ENCODE peak calls at places on chromosomes 13 and 19, in seven cellular contexts. Z is GM10248; L is transverse colon; Y is posterior cingulate gyrus; V is stimulated activated CD8-positive, alpha-beta memory T cell treated with anti-CD3 and anti-CD28 coated beads, Interleukin-7, amount 100 ng/mL, for 48 hours; X is psoas muscle; B is aorta. M is an unnamed sample.

GRCh38 chr13:98410591-98410990 is 166.3 kb downstream of the STK24 start:
- DNase-seq in Z (no peak), L (no peak), Y (no peak), V (no peak), X (no peak), B (no peak), M (no peak)

GRCh38 chr13:114259374-114259773 is 22.0 kb upstream of the UPF3A start:
- DNase-seq in Z (no peak), L (no peak), Y (no peak), V (no peak), X (no peak), B (no peak), M (no peak)

GRCh38 chr13:106446011-106446410 is 89.5 kb downstream of the EFNB2 start:
- DNase-seq in Z (no peak), L (no peak), Y (no peak), V (no peak), X (no peak), B (no peak), M (no peak)

GRCh38 chr13:21901772-21902708 is 231.2 kb downstream of the FGF9 start:
- DNase-seq in Z (no peak), L (no peak), Y (no peak), V (no peak), X (no peak), B (no peak), M (no peak)

GRCh38 chr19:10699650-10700335 is 1.4 kb upstream of the QTRT1 start:
- DNase-seq in Z (peak; percentile 64), L (peak; percentile 70), Y (no peak), V (peak; percentile 52), X (no peak), B (no peak), M (no peak)

GRCh38 chr19:17796013-17796837 is 1.3 kb downstream of the B3GNT3 start:
- DNase-seq in Z (no peak), L (peak; percentile 87), Y (no peak), V (no peak), X (no peak), B (no peak), M (no peak)

GRCh38 chr13:75312884-75313520 is 169.0 kb downstream of the TBC1D4 start:
- DNase-seq in Z (no peak), L (no peak), Y (no peak), V (peak; percentile 57), X (no peak), B (no peak), M (no peak)

GRCh38 chr19:37991176-37991835 is 84.3 kb downstream of the SIPA1L3 start:
- DNase-seq in Z (no peak), L (no peak), Y (no peak), V (no peak), X (no peak), B (no peak), M (no peak)

GRCh38 chr19:19465436-19466070 is 49.8 kb downstream of the TSSK6 start:
- DNase-seq in Z (no peak), L (no peak), Y (no peak), V (no peak), X (no peak), B (no peak), M (no peak)

GRCh38 chr13:51330741-51331140 is 8.8 kb upstream of the SERPINE3 start:
- DNase-seq in Z (peak; percentile 41), L (no peak), Y (no peak), V (no peak), X (no peak), B (no peak), M (no peak)

GRCh38 chr19:12513531-12514061 is 29.0 kb upstream of the ZNF709 start:
- DNase-seq in Z (no peak), L (no peak), Y (peak; percentile 59), V (no peak), X (no peak), B (no peak), M (no peak)

GRCh38 chr13:47672245-47672975 is 328.7 kb downstream of the SUCLA2 start:
- DNase-seq in Z (no peak), L (no peak), Y (no peak), V (no peak), X (no peak), B (no peak), M (no peak)

GRCh38 chr19:51691122-51692064 is 1.7 kb upstream of the SPACA6 start:
- DNase-seq in Z (no peak), L (no peak), Y (no peak), V (no peak), X (no peak), B (no peak), M (no peak)

GRCh38 chr19:18847516-18848463 is 16.0 kb downstream of the UPF1 start:
- DNase-seq in Z (no peak), L (no peak), Y (no peak), V (no peak), X (peak; percentile 46), B (peak; percentile 70), M (no peak)

GRCh38 chr19:8831832-8832131 is 322 bp downstream of the ZNF558 start:
- DNase-seq in Z (no peak), L (no peak), Y (no peak), V (peak; percentile 4), X (no peak), B (no peak), M (no peak)

GRCh38 chr19:5046339-5047039 is 77.6 kb downstream of the KDM4B start:
- DNase-seq in Z (no peak), L (peak; percentile 74), Y (no peak), V (no peak), X (peak; percentile 23), B (no peak), M (no peak)

GRCh38 chr13:23428183-23428528 is 5.3 kb downstream of the SACS start:
- DNase-seq in Z (no peak), L (no peak), Y (no peak), V (no peak), X (no peak), B (no peak), M (no peak)

GRCh38 chr19:16164222-16164890 is 9.0 kb downstream of the CIB3 start:
- DNase-seq in Z (no peak), L (peak; percentile 47), Y (no peak), V (no peak), X (no peak), B (no peak), M (no peak)

GRCh38 chr19:47469419-47469700 is 2.3 kb downstream of the SLC8A2 start:
- DNase-seq in Z (no peak), L (no peak), Y (no peak), V (no peak), X (no peak), B (no peak), M (no peak)

GRCh38 chr19:51372649-51373504 is at the start of gene NKG7:
- DNase-seq in Z (peak; percentile 66), L (no peak), Y (no peak), V (peak; percentile 94), X (no peak), B (no peak), M (no peak)

GRCh38 chr19:46451352-46451751 is 20.0 kb downstream of the PNMA8A start:
- DNase-seq in Z (no peak), L (no peak), Y (no peak), V (no peak), X (no peak), B (no peak), M (no peak)

GRCh38 chr13:98202026-98202425 is 25.0 kb upstream of the RNF113B start:
- DNase-seq in Z (no peak), L (peak; percentile 36), Y (no peak), V (no peak), X (no peak), B (no peak), M (no peak)

GRCh38 chr13:28447989-28448388 is 46.9 kb downstream of the FLT1 start:
- DNase-seq in Z (no peak), L (no peak), Y (no peak), V (no peak), X (no peak), B (no peak), M (no peak)

GRCh38 chr13:26500618-26501320 is 56.7 kb upstream of the WASF3 start:
- DNase-seq in Z (no peak), L (no peak), Y (no peak), V (no peak), X (no peak), B (no peak), M (no peak)

M was measured in C1 segment of cervical spinal cord.